ENCODE peak calls at places on chromosome 9, in seven cellular contexts. Q is HCT116, W is upper lobe of right lung, X is hepatocyte, Z is fibroblast of lung, N is lower lobe of right lung, J is right lobe of liver. P is an unnamed sample.

GRCh38 chr9:12771891-12772290 is 2.9 kb upstream of the LURAP1L start:
- DNase-seq in W (no peak), X (no peak), J (no peak), N (no peak), Z (no peak), Q (no peak), P (no peak)

GRCh38 chr9:137825324-137825991 is 52.1 kb upstream of the CACNA1B start:
- DNase-seq in Z (no peak), W (no peak), N (no peak), J (no peak), Q (no peak), X (no peak), P (no peak)

GRCh38 chr9:93083592-93084470 is 12.2 kb upstream of the CARD19 start:
- DNase-seq in Q (no peak), J (peak; percentile 22), W (peak; percentile 66), N (peak; percentile 54), Z (peak; percentile 31), X (no peak), P (no peak)

GRCh38 chr9:7053903-7054302 is 296.1 kb downstream of the KDM4C start:
- DNase-seq in W (no peak), Q (no peak), J (no peak), Z (no peak), X (no peak), N (no peak), P (no peak)

GRCh38 chr9:76433406-76433805 is 25.6 kb upstream of the GCNT1 start:
- DNase-seq in N (no peak), X (no peak), Q (no peak), J (no peak), W (no peak), Z (no peak), P (no peak)

GRCh38 chr9:34465468-34465867 is 6.9 kb downstream of the DNAI1 start:
- DNase-seq in N (no peak), Z (no peak), J (no peak), W (no peak), Q (no peak), X (no peak), P (no peak)

GRCh38 chr9:75109210-75109839 is 21.0 kb downstream of the OSTF1 start:
- DNase-seq in X (no peak), N (no peak), W (no peak), J (no peak), Q (no peak), Z (peak; percentile 30), P (no peak)

GRCh38 chr9:70229579-70229978 is 29.2 kb upstream of the SMC5 start:
- DNase-seq in X (no peak), J (no peak), Q (peak; percentile 18), W (no peak), Z (peak; percentile 66), N (no peak), P (no peak)

GRCh38 chr9:94078086-94078485 is 6.2 kb upstream of the PTPDC1 start:
- DNase-seq in J (no peak), X (no peak), W (no peak), Z (no peak), Q (no peak), N (no peak), P (no peak)

GRCh38 chr9:68472119-68472518 is 68.6 kb downstream of the TMEM252 start:
- DNase-seq in X (no peak), N (no peak), Q (no peak), W (no peak), Z (no peak), J (no peak), P (no peak)

GRCh38 chr9:87725900-87726709 is at the start of gene CTSL:
- DNase-seq in X (peak; percentile 91), Z (peak; percentile 87), N (peak; percentile 92), J (peak; percentile 96), Q (peak; percentile 59), W (peak; percentile 95), P (peak; percentile 84)

GRCh38 chr9:138048184-138048583 is 170.6 kb downstream of the CACNA1B start:
- DNase-seq in J (peak; percentile 22), Q (no peak), N (no peak), W (peak; percentile 27), Z (no peak), X (no peak), P (no peak)

GRCh38 chr9:19184144-19184917 is 46.2 kb upstream of the DENND4C start:
- DNase-seq in W (peak; percentile 84), Q (peak; percentile 59), Z (peak; percentile 94), J (peak; percentile 69), X (peak; percentile 83), N (peak; percentile 86), P (peak; percentile 47)

GRCh38 chr9:24045150-24045549 is 219.1 kb upstream of the ELAVL2 start:
- DNase-seq in W (no peak), Z (no peak), J (no peak), Q (no peak), X (no peak), N (no peak), P (no peak)

GRCh38 chr9:114339130-114339908 is 9.7 kb downstream of the ORM2 start:
- DNase-seq in Z (peak; percentile 51), X (peak; percentile 60), Q (no peak), W (peak; percentile 79), N (peak; percentile 60), J (no peak), P (peak; percentile 72)

GRCh38 chr9:124403246-124403645 is 12.0 kb downstream of the PSMB7 start:
- DNase-seq in X (no peak), Z (no peak), J (no peak), N (no peak), W (no peak), Q (no peak), P (no peak)
- H3K36me3 ChIP-seq in X (no peaks in the 10 kb centered on the region), Z (peaks cover 4% of the 10 kb centered on the region), J (peaks cover 26% of the 10 kb centered on the region), N (peaks cover 90% of the 10 kb centered on the region), W (peaks cover 75% of the 10 kb centered on the region), Q (peaks cover 53% of the 10 kb centered on the region), P (peaks cover 60% of the 10 kb centered on the region)

GRCh38 chr9:86252870-86253269 is 6.6 kb downstream of the C9orf153 start:
- DNase-seq in N (no peak), Q (no peak), X (no peak), J (no peak), Z (no peak), W (no peak), P (no peak)
- TF ChIP-seq CTCF in N (no peak), Q (no peak), X (no peak), J (no peak), Z (no peak), W (no peak), P (no peak)

DNA sequence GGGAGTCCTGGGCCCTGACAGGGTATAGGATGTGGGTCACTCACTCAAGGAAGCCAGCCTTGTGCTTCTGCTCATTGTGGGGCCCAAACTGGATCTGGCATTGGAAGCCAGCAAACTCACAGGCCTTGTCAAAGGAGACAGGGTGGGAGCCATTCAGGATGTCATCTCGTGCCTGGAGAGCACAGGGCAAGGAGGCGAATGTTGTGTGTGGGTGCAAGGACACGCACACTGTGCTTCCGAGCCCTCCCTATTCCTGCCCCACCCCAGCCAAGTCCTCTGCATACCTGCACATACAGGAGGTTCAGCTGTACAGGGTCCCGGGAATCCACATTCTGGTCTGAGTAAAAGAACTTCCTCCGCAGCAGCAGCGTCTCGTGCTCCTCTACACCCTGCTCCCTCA is 8.1 kb downstream of the TLN1 start:
- DNase-seq in Z (no peak), X (no peak), N (no peak), Q (no peak), W (no peak), J (no peak), P (no peak)
- H3K36me3 ChIP-seq in Z (peaks cover 50% of the 10 kb centered on the region), X (peaks cover 6% of the 10 kb centered on the region), N (peaks cover 79% of the 10 kb centered on the region), Q (peaks cover 49% of the 10 kb centered on the region), W (peaks cover 75% of the 10 kb centered on the region), J (peaks cover 74% of the 10 kb centered on the region), P (peaks cover 54% of the 10 kb centered on the region)

GRCh38 chr9:99104459-99105151 is at the start of gene TGFBR1:
- DNase-seq in N (peak; percentile 96), J (peak; percentile 96), X (peak; percentile 97), Q (peak; percentile 73), Z (peak; percentile 86), W (peak; percentile 97), P (peak; percentile 97)
- TF ChIP-seq CTCF in N (no peak), J (peak; percentile 4), X (no peak), Q (no peak), Z (no peak), W (no peak), P (no peak)

DNA sequence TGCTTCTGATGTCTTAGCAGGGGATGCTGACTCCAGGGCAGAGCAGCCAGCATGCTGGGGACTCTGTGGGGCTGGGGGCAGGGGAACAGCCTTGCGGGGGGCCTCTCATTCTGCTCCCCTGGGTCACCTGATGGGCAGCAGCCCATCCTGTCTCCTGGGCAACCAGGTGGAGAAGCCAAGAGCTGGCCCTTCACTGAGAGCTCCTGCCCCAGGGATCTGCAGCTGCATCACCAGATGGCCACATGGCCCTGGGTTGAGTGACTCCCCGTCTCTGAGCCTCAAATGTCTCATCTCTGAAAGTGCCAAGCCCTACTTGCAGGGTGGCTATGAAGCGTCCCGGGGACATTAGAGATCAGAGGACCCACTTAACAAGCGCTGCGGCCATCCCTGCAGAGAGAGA is 49.1 kb downstream of the LRSAM1 start:
- DNase-seq in N (no peak), J (no peak), Q (no peak), W (no peak), Z (no peak), X (no peak), P (peak; percentile 42)
- H3K36me3 ChIP-seq in N (peaks cover 79% of the 10 kb centered on the region), J (peaks cover 8% of the 10 kb centered on the region), Q (no peaks in the 10 kb centered on the region), W (peaks cover 78% of the 10 kb centered on the region), Z (peaks cover 51% of the 10 kb centered on the region), X (no peaks in the 10 kb centered on the region), P (peaks cover 5% of the 10 kb centered on the region)

P was measured in BE2C.